ENCODE peak calls at places on chromosome 11, in seven cellular contexts. W is upper lobe of left lung, Q is IMR-90, R is A549, A is HCT116, E is K562, H is heart left ventricle. F is an unnamed sample. For H3K9me3 and H3K4me1, the result is how much of the 10 kb centered on the place peaks cover.

GRCh38 chr11:17606206-17607082 is 59.4 kb downstream of the OTOG start:
- DNase-seq in W (no peak), Q (no peak), R (no peak), A (no peak), E (peak), H (peak), F (no peak)

GRCh38 chr11:76597533-76598425 is 72.8 kb downstream of the LRRC32 start:
- DNase-seq in W (no peak), Q (no peak), R (no peak), A (no peak), E (no peak), H (no peak), F (no peak)

GRCh38 chr11:761526-762108 is 14.4 kb downstream of the TALDO1 start:
- DNase-seq in W (no peak), Q (no peak), R (no peak), A (no peak), E (no peak), H (no peak), F (no peak)

GRCh38 chr11:9639099-9639498 is 24.8 kb upstream of the SWAP70 start:
- DNase-seq in W (peak), Q (no peak), R (no peak), A (no peak), E (no peak), H (peak), F (peak)

GRCh38 chr11:96506041-96506440 is 116.2 kb downstream of the JRKL start:
- DNase-seq in W (no peak), Q (no peak), R (no peak), A (no peak), E (no peak), H (no peak), F (no peak)

GRCh38 chr11:126186708-126187481 is 24.6 kb downstream of the RPUSD4 start:
- DNase-seq in W (no peak), Q (no peak), R (no peak), A (no peak), E (no peak), H (no peak), F (no peak)

GRCh38 chr11:126310229-126310991 is 6.5 kb downstream of the DCPS start:
- DNase-seq in W (no peak), Q (peak), R (peak), A (peak), E (peak), H (peak), F (peak)

GRCh38 chr11:36688132-36688531 is 90.1 kb upstream of the RAG2 start:
- DNase-seq in W (no peak), Q (no peak), R (no peak), A (no peak), E (no peak), H (no peak), F (no peak)

GRCh38 chr11:31254411-31254810 is 115.1 kb downstream of the DCDC1 start:
- DNase-seq in W (no peak), Q (no peak), R (no peak), A (no peak), E (no peak), H (no peak), F (no peak)

GRCh38 chr11:76830639-76831312 is 29.9 kb upstream of the ACER3 start:
- DNase-seq in W (no peak), Q (peak), R (no peak), A (no peak), E (no peak), H (no peak), F (no peak)

GRCh38 chr11:45858751-45859398 is 11.6 kb downstream of the CRY2 start:
- DNase-seq in W (no peak), Q (no peak), R (no peak), A (no peak), E (no peak), H (no peak), F (no peak)

GRCh38 chr11:88320149-88320559 is 17.4 kb downstream of the CTSC start:
- DNase-seq in W (no peak), Q (peak), R (no peak), A (no peak), E (no peak), H (no peak), F (no peak)

GRCh38 chr11:2461253-2462091 is 16.7 kb downstream of the KCNQ1 start:
- DNase-seq in W (peak), Q (no peak), R (no peak), A (no peak), E (peak), H (peak), F (peak)

GRCh38 chr11:15106201-15106965 is 8.3 kb upstream of the INSC start:
- DNase-seq in W (no peak), Q (peak), R (no peak), A (peak), E (no peak), H (no peak), F (no peak)

GRCh38 chr11:76491644-76492043 is 46.8 kb downstream of the EMSY start:
- DNase-seq in W (no peak), Q (no peak), R (peak), A (no peak), E (no peak), H (no peak), F (no peak)

GRCh38 chr11:125892071-125892470 is 4.6 kb downstream of the HYLS1 start:
- DNase-seq in W (no peak), Q (peak), R (no peak), A (no peak), E (no peak), H (no peak), F (no peak)

GRCh38 chr11:22922672-22923071 is 62.4 kb upstream of the CCDC179 start:
- DNase-seq in W (no peak), Q (no peak), R (no peak), A (no peak), E (no peak), H (no peak), F (no peak)

GRCh38 chr11:66130978-66131377 is 60.9 kb downstream of the PACS1 start:
- DNase-seq in W (no peak), Q (no peak), R (no peak), A (no peak), E (no peak), H (no peak), F (no peak)

GRCh38 chr11:66126064-66126463 is 56.0 kb downstream of the PACS1 start:
- DNase-seq in W (no peak), Q (no peak), R (no peak), A (no peak), E (no peak), H (no peak), F (no peak)

GRCh38 chr11:66124564-66124963 is 54.5 kb downstream of the PACS1 start:
- DNase-seq in W (no peak), Q (peak), R (no peak), A (no peak), E (no peak), H (no peak), F (no peak)

GRCh38 chr11:66123902-66124301 is 53.8 kb downstream of the PACS1 start:
- DNase-seq in W (no peak), Q (no peak), R (no peak), A (no peak), E (no peak), H (no peak), F (peak)

DNA sequence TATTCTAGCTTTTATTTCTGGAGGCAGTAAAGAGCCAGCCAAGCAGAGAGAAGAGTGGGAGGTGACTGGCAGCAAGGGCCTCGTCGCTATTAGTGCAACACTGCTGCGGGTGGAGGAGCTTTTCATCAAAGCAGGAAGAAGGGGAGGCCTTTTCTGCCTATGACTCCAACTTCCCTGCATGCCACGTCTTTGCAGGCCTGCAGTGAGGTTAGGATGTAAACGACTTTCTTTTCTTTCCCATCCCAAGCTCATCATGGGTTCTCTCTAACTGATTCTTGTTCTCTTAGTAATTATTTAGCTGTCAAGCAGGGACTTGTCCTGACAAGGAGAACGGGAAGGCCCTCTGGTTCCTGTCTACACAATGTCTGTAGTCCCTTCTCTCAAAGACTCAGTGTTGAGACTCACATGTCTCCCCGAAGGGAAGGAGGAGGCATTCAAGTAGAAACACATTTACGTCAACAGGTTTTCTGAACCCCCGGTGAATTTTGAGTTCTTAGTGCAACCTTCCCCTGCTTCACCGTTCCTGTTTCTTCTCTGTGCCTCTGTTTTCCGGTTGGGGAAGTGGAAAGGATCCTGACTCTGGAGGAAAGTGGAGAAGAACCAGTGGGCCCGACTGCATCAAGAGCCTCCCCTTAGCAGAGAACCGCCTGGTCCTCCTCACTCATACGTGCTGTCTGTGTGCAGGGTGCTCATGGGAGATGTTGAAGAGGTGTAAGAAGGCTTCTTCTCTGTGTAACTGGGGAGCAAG is 56.9 kb downstream of the PACS1 start:
- DNase-seq in W (no peak), Q (peak), R (no peak), A (no peak), E (no peak), H (peak), F (no peak)
- TF ChIP-seq POLR2A in W (no peak), Q (no peak), R (no peak), A (no peak), E (no peak), H (no peak), F (no peak)

GRCh38 chr11:64686466-64687175 is 36.4 kb downstream of the NRXN2 start:
- DNase-seq in W (no peak), Q (peak), R (no peak), A (no peak), E (no peak), H (no peak), F (no peak)
- H3K9me3 ChIP-seq in W (under half), Q (under half), R (under half), A (under half), E (under half), H (under half), F (under half)

DNA sequence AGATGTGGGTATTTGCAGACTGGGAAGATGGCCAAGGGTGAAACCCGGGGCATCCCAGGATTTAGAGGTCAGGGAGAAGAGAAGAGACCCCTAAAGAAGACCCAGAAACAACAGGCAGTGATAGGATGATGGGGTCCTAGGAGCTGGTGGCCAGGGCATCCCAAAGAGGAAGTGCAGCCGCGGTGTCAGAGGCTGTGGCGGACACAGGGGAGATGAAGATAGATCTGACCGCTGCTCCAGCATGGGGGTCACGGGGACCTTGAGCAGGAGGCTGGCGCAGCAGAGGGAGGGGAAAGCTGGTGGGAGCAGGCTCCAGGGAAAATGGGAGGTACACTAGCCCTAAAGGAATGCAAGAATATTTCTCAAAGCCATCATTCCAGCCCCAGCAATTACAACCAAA is 47.3 kb downstream of the CTTN start:
- DNase-seq in W (no peak), Q (peak), R (no peak), A (no peak), E (no peak), H (no peak), F (no peak)
- H3K4me1 ChIP-seq in W (under half), Q (under half), R (under half), A (under half), E (under half), H (under half), F (under half)

GRCh38 chr11:93541884-93542752 is 1.1 kb downstream of the SMCO4 start:
- DNase-seq in W (no peak), Q (peak), R (peak), A (no peak), E (peak), H (peak), F (peak)
- TF ChIP-seq POLR2A in W (no peak), Q (no peak), R (no peak), A (no peak), E (no peak), H (no peak), F (peak)

GRCh38 chr11:67409781-67410368 is 5.6 kb upstream of the CARNS1 start:
- DNase-seq in W (no peak), Q (no peak), R (no peak), A (peak), E (peak), H (no peak), F (no peak)

GRCh38 chr11:67412495-67413179 is 2.8 kb upstream of the CARNS1 start:
- DNase-seq in W (no peak), Q (no peak), R (no peak), A (no peak), E (no peak), H (no peak), F (no peak)

GRCh38 chr11:67410369-67410831 is 5.1 kb upstream of the CARNS1 start:
- DNase-seq in W (no peak), Q (no peak), R (no peak), A (no peak), E (no peak), H (no peak), F (no peak)

GRCh38 chr11:67411785-67412152 is 3.7 kb upstream of the CARNS1 start:
- DNase-seq in W (no peak), Q (no peak), R (no peak), A (no peak), E (peak), H (no peak), F (no peak)

GRCh38 chr11:67410984-67411784 is 4.3 kb upstream of the CARNS1 start:
- DNase-seq in W (no peak), Q (no peak), R (no peak), A (no peak), E (no peak), H (no peak), F (no peak)
- H3K9me3 ChIP-seq in W (under half), Q (under half), R (under half), A (under half), E (under half), H (under half), F (under half)